ENCODE peak calls at places on chromosomes 13 and 19, in five cellular contexts. T, D, H, S and B are unnamed samples.

GRCh38 chr13:107209811-107210210 is 641.9 kb upstream of the ARGLU1 start:
- DNase-seq in T (no peak), D (no peak), H (no peak), S (no peak), B (no peak)

GRCh38 chr13:58302349-58302748 is 670.8 kb downstream of the PCDH17 start:
- DNase-seq in T (no peak), D (no peak), H (no peak), S (no peak), B (peak; percentile 63)

GRCh38 chr13:93603043-93603442 is 376.4 kb downstream of the GPC6 start:
- DNase-seq in T (no peak), D (no peak), H (no peak), S (no peak), B (no peak)

GRCh38 chr13:28718538-28719226 is at the start of gene SLC46A3:
- DNase-seq in T (no peak), D (peak; percentile 99), H (peak; percentile 98), S (peak; percentile 98), B (peak; percentile 92)

GRCh38 chr19:50434525-50434924 is 1.8 kb downstream of the MYBPC2 start:
- DNase-seq in T (no peak), D (peak; percentile 27), H (peak; percentile 80), S (no peak), B (no peak)

GRCh38 chr13:98273824-98274786 is 97.0 kb upstream of the RNF113B start:
- DNase-seq in T (no peak), D (no peak), H (no peak), S (no peak), B (no peak)

GRCh38 chr13:24145231-24145630 is 15.3 kb upstream of the SPATA13 start:
- DNase-seq in T (no peak), D (no peak), H (no peak), S (no peak), B (no peak)

GRCh38 chr13:105329359-105329758 is 1206.1 kb downstream of the EFNB2 start:
- DNase-seq in T (no peak), D (no peak), H (no peak), S (no peak), B (no peak)

GRCh38 chr13:29901714-29902631 is 51.6 kb upstream of the UBL3 start:
- DNase-seq in T (no peak), D (peak; percentile 49), H (no peak), S (no peak), B (no peak)

GRCh38 chr13:36151591-36151990 is 20.4 kb upstream of the DCLK1 start:
- DNase-seq in T (no peak), D (no peak), H (no peak), S (no peak), B (no peak)

GRCh38 chr19:55536366-55536765 is 567 bp downstream of the SBK2 start:
- DNase-seq in T (no peak), D (no peak), H (no peak), S (no peak), B (no peak)

GRCh38 chr19:29396925-29397324 is 128.9 kb upstream of the VSTM2B start:
- DNase-seq in T (no peak), D (no peak), H (no peak), S (no peak), B (no peak)

GRCh38 chr19:4577020-4577782 is 17.7 kb upstream of the SEMA6B start:
- DNase-seq in T (no peak), D (no peak), H (peak; percentile 55), S (peak; percentile 55), B (no peak)

GRCh38 chr13:101739382-101740178 is 287.1 kb downstream of the ITGBL1 start:
- DNase-seq in T (peak; percentile 4), D (no peak), H (no peak), S (no peak), B (no peak)

GRCh38 chr13:83153833-83154232 is 728.4 kb downstream of the SLITRK1 start:
- DNase-seq in T (no peak), D (no peak), H (no peak), S (no peak), B (no peak)

GRCh38 chr19:5339470-5339949 is 1.1 kb downstream of the PTPRS start:
- DNase-seq in T (no peak), D (no peak), H (peak; percentile 79), S (no peak), B (no peak)

GRCh38 chr13:50015263-50015662 is at the start of gene KCNRG:
- DNase-seq in T (no peak), D (no peak), H (no peak), S (no peak), B (no peak)

GRCh38 chr13:72651196-72651595 is 76.2 kb downstream of the MZT1 start:
- DNase-seq in T (peak; percentile 17), D (no peak), H (peak; percentile 32), S (no peak), B (no peak)
- TF ChIP-seq CTCF in T (peak; percentile 52), D (no peak), H (peak; percentile 44), S (no peak), B (no peak)

GRCh38 chr13:113412440-113412839 is 40.8 kb downstream of the ADPRHL1 start:
- DNase-seq in T (no peak), D (no peak), H (no peak), S (no peak), B (no peak)

GRCh38 chr13:113415032-113415431 is 38.3 kb downstream of the ADPRHL1 start:
- DNase-seq in T (no peak), D (no peak), H (no peak), S (no peak), B (no peak)

GRCh38 chr13:113414335-113414734 is 39.0 kb downstream of the ADPRHL1 start:
- DNase-seq in T (no peak), D (no peak), H (no peak), S (no peak), B (no peak)

GRCh38 chr13:113413178-113413897 is 40.0 kb downstream of the ADPRHL1 start:
- DNase-seq in T (no peak), D (no peak), H (no peak), S (no peak), B (no peak)

GRCh38 chr13:113413898-113414282 is 39.4 kb downstream of the ADPRHL1 start:
- DNase-seq in T (no peak), D (peak; percentile 31), H (no peak), S (no peak), B (peak; percentile 46)
- TF ChIP-seq POLR2AphosphoS5 in T (no peak), D (no peak), H (no peak), S (no peak), B (no peak)

DNA sequence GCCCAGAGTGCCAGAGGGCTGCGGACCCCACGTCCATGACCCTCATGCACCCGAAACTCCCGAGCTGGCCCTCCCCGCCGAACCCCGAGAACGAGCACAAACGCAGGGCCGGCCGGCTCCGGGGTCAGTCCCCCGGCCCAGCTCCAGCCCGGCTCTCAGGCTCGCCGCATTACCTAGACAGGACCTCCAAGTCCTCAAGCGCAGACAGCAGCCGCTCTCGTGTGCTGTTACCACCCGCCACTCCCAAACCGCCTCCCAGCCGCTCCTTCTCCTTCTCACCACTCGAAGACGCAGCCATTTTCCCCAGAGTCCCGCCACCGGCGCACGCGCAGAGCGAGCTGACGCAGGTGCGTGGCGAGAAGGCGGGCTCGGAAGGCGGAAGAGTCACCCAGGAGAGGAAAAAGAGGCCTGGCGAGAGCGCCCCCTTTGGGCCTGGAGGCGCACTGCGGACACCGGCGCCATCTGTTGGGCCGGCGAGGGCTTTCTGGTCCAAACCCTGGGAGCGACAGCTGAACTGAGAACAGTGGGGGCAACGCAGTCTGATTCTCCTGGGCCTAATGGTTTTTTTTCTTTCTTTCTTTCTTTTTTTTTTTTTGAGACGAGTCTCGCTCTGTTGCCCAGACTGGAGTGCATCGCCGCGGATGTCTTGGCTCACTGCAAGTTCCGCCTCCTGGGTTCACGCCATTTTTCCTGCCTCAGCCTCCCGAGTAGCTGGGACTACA is at the start of gene MED4:
- DNase-seq in T (peak; percentile 87), D (peak; percentile 97), H (peak; percentile 96), S (peak; percentile 100), B (peak; percentile 96)
- TF ChIP-seq EP300 in T (no peak), D (no peak), H (no peak), S (peak; percentile 17), B (no peak)

DNA sequence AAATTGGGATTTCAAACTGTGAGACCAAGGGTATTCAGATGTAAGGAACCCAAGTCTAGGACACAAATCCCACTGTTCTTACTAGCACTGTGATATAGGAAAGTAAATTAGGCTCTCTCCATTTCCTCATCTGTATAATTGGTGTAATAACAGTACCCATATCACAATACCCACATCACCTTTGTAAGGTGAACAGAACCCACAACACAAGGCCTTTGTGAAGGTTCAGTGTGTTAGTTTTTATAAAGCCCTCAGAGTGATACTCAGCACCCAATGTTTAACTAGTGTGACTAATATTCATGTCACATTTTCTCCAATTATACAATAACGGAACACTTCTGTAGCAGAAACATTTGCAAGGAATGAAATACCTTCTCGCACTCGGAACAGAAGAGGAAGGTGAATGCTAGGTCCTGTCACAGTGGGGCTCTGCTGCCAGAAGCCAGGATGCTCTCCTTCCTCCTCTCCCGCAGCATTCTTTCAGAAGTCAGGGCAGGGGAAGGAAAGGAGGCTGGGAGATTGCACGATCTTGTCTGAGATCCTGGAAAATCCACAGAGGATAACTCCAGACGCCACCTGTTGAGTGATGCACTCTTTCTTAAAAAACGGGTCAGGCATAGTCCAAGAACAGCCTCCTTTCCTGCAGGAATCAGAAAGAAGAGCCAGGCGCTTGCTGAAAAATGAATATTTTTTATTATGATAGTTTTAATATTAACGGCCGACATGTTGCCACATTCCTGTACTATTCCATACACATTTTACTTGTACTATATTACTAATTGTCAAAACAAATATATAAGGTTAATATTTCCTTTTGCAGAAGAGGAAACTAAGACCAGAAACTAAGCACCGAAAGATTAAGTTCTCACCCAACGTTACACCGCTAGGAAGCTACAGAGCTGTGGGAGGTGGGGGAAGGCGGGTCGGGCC is 762 bp downstream of the ZNF45 start:
- DNase-seq in T (no peak), D (no peak), H (peak; percentile 15), S (no peak), B (no peak)
- TF ChIP-seq CTCF in T (no peak), D (no peak), H (peak; percentile 15), S (no peak), B (no peak)

DNA sequence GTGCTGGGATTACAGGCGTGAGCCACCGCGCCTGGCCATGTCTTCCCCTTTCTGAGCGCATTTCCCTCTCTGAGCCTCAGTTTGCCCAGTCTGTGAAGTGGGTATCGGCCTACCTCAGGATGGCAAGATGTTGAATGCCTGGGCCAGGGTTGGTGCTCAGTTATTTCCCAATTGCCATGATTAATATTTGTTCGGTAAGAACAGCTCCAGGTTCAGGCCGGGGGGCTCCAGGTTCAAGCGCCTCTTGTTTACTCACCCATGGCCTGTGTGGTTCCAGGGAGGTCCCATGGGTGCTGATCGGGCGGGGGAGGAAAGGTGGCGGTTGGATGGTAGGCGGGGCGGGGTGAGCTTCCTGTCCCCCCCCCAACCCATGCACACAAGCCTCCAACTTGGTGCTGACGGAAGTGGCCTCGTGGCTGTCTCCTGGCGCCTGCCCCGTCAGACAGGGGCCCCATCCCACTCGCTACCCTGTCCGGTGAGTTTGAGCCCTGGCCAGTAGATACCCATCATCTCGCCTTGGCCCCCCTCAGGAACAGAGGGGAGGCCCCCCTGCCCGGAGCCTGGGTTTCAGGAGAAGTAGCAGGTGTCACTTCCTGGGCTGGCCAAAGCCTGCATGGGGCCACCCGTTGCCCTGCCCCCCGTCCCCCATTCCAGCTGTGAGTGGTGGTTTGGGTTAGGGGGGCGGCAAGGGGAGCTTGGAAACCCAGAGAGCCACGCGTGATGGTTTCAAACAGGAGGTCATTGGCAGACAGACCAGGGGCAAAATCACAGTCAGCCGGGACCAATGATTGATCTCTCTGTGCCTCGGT is at the start of gene FCHO1:
- DNase-seq in T (peak; percentile 45), D (peak; percentile 80), H (no peak), S (no peak), B (peak; percentile 51)
- TF ChIP-seq POLR2AphosphoS5 in T (no peak), D (no peak), H (no peak), S (no peak), B (no peak)